ENCODE peak calls at places on chromosomes 2 and 18, in four cellular contexts. D is IMR-90, H is GM12878, P is K562. X is an unnamed sample.

GRCh38 chr18:74063023-74063422 is 84.6 kb downstream of the FBXO15 start:
- DNase-seq in D (no peak), H (no peak), P (peak; percentile 6), X (no peak)

GRCh38 chr18:48108136-48108535 is 177.7 kb upstream of the SMAD2 start:
- DNase-seq in D (no peak), H (no peak), P (no peak), X (no peak)

GRCh38 chr2:36380624-36381481 is 25.3 kb downstream of the CRIM1 start:
- DNase-seq in D (no peak), H (no peak), P (no peak), X (peak; percentile 95)

GRCh38 chr2:228433706-228434105 is 252.2 kb upstream of the SPHKAP start:
- DNase-seq in D (no peak), H (no peak), P (no peak), X (no peak)

GRCh38 chr2:166410828-166411472 is 35.2 kb upstream of the SCN9A start:
- DNase-seq in D (peak; percentile 96), H (no peak), P (peak; percentile 56), X (peak; percentile 62)

GRCh38 chr2:128315829-128316776 is 2.6 kb downstream of the HS6ST1 start:
- DNase-seq in D (peak; percentile 76), H (no peak), P (no peak), X (no peak)

GRCh38 chr18:64893349-64893748 is 744.5 kb upstream of the LINC00305 start:
- DNase-seq in D (no peak), H (no peak), P (no peak), X (no peak)

GRCh38 chr18:63339920-63340484 is 20.4 kb upstream of the BCL2 start:
- DNase-seq in D (peak; percentile 41), H (no peak), P (peak; percentile 53), X (no peak)

GRCh38 chr2:29522951-29523669 is 398.3 kb downstream of the ALK start:
- DNase-seq in D (peak; percentile 86), H (no peak), P (no peak), X (peak; percentile 39)

GRCh38 chr2:226048625-226049024 is 649.1 kb downstream of the NYAP2 start:
- DNase-seq in D (peak; percentile 91), H (no peak), P (no peak), X (peak; percentile 10)

GRCh38 chr2:236166157-236166780 is 1.9 kb downstream of the GBX2 start:
- DNase-seq in D (no peak), H (no peak), P (no peak), X (no peak)

GRCh38 chr2:241882090-241882625 is 12.6 kb downstream of the RTP5 start:
- DNase-seq in D (no peak), H (no peak), P (peak; percentile 80), X (no peak)

GRCh38 chr2:226213717-226214116 is 585.9 kb downstream of the IRS1 start:
- DNase-seq in D (peak; percentile 88), H (no peak), P (no peak), X (no peak)

GRCh38 chr2:24452499-24452878 is 38.6 kb upstream of the NCOA1 start:
- DNase-seq in D (no peak), H (no peak), P (no peak), X (no peak)

GRCh38 chr2:226600184-226600583 is 199.4 kb downstream of the IRS1 start:
- DNase-seq in D (peak; percentile 8), H (no peak), P (no peak), X (no peak)

GRCh38 chr2:48531141-48531648 is 1.2 kb downstream of the STON1 start:
- DNase-seq in D (peak; percentile 68), H (no peak), P (no peak), X (no peak)

GRCh38 chr2:160920791-160921303 is 239.4 kb upstream of the TANK start:
- DNase-seq in D (peak; percentile 95), H (no peak), P (no peak), X (no peak)

GRCh38 chr2:188340257-188340656 is 48.6 kb downstream of the GULP1 start:
- DNase-seq in D (no peak), H (no peak), P (no peak), X (no peak)

GRCh38 chr2:149330127-149331022 is at the start of gene LYPD6:
- DNase-seq in D (peak; percentile 52), H (no peak), P (no peak), X (peak; percentile 68)

GRCh38 chr2:5021148-5021547 is 671.0 kb upstream of the SOX11 start:
- DNase-seq in D (no peak), H (no peak), P (no peak), X (no peak)
- TF ChIP-seq RFX5 in D (no peak), H (no peak), P (no peak), X (no peak)

GRCh38 chr2:102065675-102066252 is 74.0 kb downstream of the IL1R2 start:
- DNase-seq in D (peak; percentile 82), H (no peak), P (peak; percentile 83), X (peak; percentile 81)

GRCh38 chr2:102062802-102063201 is 71.0 kb downstream of the IL1R2 start:
- DNase-seq in D (no peak), H (no peak), P (no peak), X (no peak)

GRCh38 chr2:102064679-102065674 is 73.2 kb downstream of the IL1R2 start:
- DNase-seq in D (peak; percentile 57), H (no peak), P (peak; percentile 51), X (peak; percentile 33)

GRCh38 chr2:102063360-102063947 is 71.7 kb downstream of the IL1R2 start:
- DNase-seq in D (peak; percentile 51), H (no peak), P (peak; percentile 58), X (no peak)

GRCh38 chr2:102063948-102064678 is 72.4 kb downstream of the IL1R2 start:
- DNase-seq in D (peak; percentile 99), H (no peak), P (peak; percentile 95), X (peak; percentile 88)
- TF ChIP-seq ELK1 in D (no peak), H (no peak), P (no peak), X (no peak)

DNA sequence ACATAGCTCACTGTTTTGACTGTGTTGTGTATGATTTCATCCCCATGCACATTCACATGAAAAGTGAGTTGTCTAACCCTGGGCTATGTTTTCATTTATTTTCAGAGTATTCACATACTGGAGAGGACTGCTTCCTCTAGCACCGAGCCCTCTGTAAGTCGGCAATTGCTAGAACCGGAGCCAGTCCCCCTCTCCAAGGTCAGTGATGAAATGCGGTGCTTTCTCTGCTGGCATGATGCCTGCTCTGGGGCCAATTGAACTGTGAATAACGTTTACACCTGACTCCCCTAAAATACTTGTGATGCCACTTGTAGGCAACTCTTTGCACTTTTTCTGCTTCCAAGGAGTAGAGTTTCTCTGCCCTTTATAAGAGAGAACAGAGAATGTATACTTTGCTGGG is 126.9 kb downstream of the PRKRA start:
- DNase-seq in D (no peak), H (no peak), P (no peak), X (no peak)
- TF ChIP-seq RFX5 in D (no peak), H (no peak), P (no peak), X (no peak)

GRCh38 chr2:177464549-177464948 is 72.0 kb downstream of the AGPS start:
- DNase-seq in D (peak; percentile 70), H (no peak), P (no peak), X (no peak)
- TF ChIP-seq ELK1 in D (no peak), H (no peak), P (no peak), X (no peak)

X was measured in A549.